ENCODE peak calls at places on chromosomes 3 and 15, in eight cellular contexts. One of them, this sample, is unnamed.

GRCh38 chr3:150521458-150521857 is 24.8 kb downstream of the SERP1 start:
- DNase-seq in stomach: no peak
- DNase-seq in iris pigment epithelial cell: no peak
- DNase-seq in AG04450: no peak
- DNase-seq in effector CD4-positive, alpha-beta T cell: no peak
- DNase-seq in glomerular endothelial cell: no peak
- DNase-seq in kidney epithelial cell: no peak
- DNase-seq in head of caudate nucleus: no peak
- DNase-seq in this sample: no peak

GRCh38 chr15:65980824-65981456 is 111.6 kb downstream of the RAB11A start:
- DNase-seq in glomerular endothelial cell: peak
- DNase-seq in kidney epithelial cell: peak
- DNase-seq in stomach: peak
- DNase-seq in iris pigment epithelial cell: peak
- DNase-seq in effector CD4-positive, alpha-beta T cell: no peak
- DNase-seq in head of caudate nucleus: peak
- DNase-seq in AG04450: peak
- DNase-seq in this sample: no peak

GRCh38 chr3:160448845-160449659 is 534 bp downstream of the TRIM59 start:
- DNase-seq in iris pigment epithelial cell: peak
- DNase-seq in effector CD4-positive, alpha-beta T cell: peak
- DNase-seq in glomerular endothelial cell: no peak
- DNase-seq in stomach: no peak
- DNase-seq in kidney epithelial cell: no peak
- DNase-seq in head of caudate nucleus: no peak
- DNase-seq in AG04450: no peak
- DNase-seq in this sample: no peak

GRCh38 chr3:15116032-15116653 is 17.2 kb upstream of the RBSN start:
- DNase-seq in glomerular endothelial cell: no peak
- DNase-seq in effector CD4-positive, alpha-beta T cell: no peak
- DNase-seq in AG04450: no peak
- DNase-seq in stomach: no peak
- DNase-seq in head of caudate nucleus: no peak
- DNase-seq in kidney epithelial cell: no peak
- DNase-seq in iris pigment epithelial cell: no peak
- DNase-seq in this sample: no peak

GRCh38 chr3:9715764-9716437 is 12.3 kb downstream of the CPNE9 start:
- DNase-seq in head of caudate nucleus: no peak
- DNase-seq in AG04450: peak
- DNase-seq in effector CD4-positive, alpha-beta T cell: no peak
- DNase-seq in kidney epithelial cell: peak
- DNase-seq in glomerular endothelial cell: no peak
- DNase-seq in stomach: peak
- DNase-seq in iris pigment epithelial cell: peak
- DNase-seq in this sample: peak

GRCh38 chr3:10939556-10939955 is 53.0 kb upstream of the SLC6A1 start:
- DNase-seq in AG04450: no peak
- DNase-seq in effector CD4-positive, alpha-beta T cell: no peak
- DNase-seq in head of caudate nucleus: no peak
- DNase-seq in glomerular endothelial cell: no peak
- DNase-seq in iris pigment epithelial cell: no peak
- DNase-seq in stomach: no peak
- DNase-seq in kidney epithelial cell: no peak
- DNase-seq in this sample: no peak

GRCh38 chr3:2392981-2393380 is 294.3 kb downstream of the CNTN4 start:
- DNase-seq in head of caudate nucleus: no peak
- DNase-seq in effector CD4-positive, alpha-beta T cell: no peak
- DNase-seq in AG04450: no peak
- DNase-seq in iris pigment epithelial cell: peak
- DNase-seq in stomach: no peak
- DNase-seq in glomerular endothelial cell: no peak
- DNase-seq in kidney epithelial cell: peak
- DNase-seq in this sample: no peak

GRCh38 chr15:87633471-87633870 is 623.1 kb downstream of the NTRK3 start:
- DNase-seq in effector CD4-positive, alpha-beta T cell: no peak
- DNase-seq in stomach: no peak
- DNase-seq in glomerular endothelial cell: no peak
- DNase-seq in head of caudate nucleus: no peak
- DNase-seq in iris pigment epithelial cell: no peak
- DNase-seq in AG04450: no peak
- DNase-seq in kidney epithelial cell: no peak
- DNase-seq in this sample: no peak

GRCh38 chr3:64143399-64144130 is 81.7 kb downstream of the PRICKLE2 start:
- DNase-seq in AG04450: peak
- DNase-seq in effector CD4-positive, alpha-beta T cell: no peak
- DNase-seq in kidney epithelial cell: no peak
- DNase-seq in glomerular endothelial cell: no peak
- DNase-seq in stomach: no peak
- DNase-seq in iris pigment epithelial cell: peak
- DNase-seq in head of caudate nucleus: no peak
- DNase-seq in this sample: no peak

GRCh38 chr15:57456559-57456958 is 80.3 kb downstream of the CGNL1 start:
- DNase-seq in kidney epithelial cell: no peak
- DNase-seq in head of caudate nucleus: no peak
- DNase-seq in effector CD4-positive, alpha-beta T cell: no peak
- DNase-seq in glomerular endothelial cell: no peak
- DNase-seq in AG04450: no peak
- DNase-seq in iris pigment epithelial cell: no peak
- DNase-seq in stomach: no peak
- DNase-seq in this sample: no peak

GRCh38 chr3:17740703-17741102 is 1.7 kb downstream of the TBC1D5 start:
- DNase-seq in AG04450: peak
- DNase-seq in iris pigment epithelial cell: peak
- DNase-seq in effector CD4-positive, alpha-beta T cell: no peak
- DNase-seq in head of caudate nucleus: no peak
- DNase-seq in kidney epithelial cell: no peak
- DNase-seq in stomach: no peak
- DNase-seq in glomerular endothelial cell: no peak
- DNase-seq in this sample: no peak

GRCh38 chr15:90421527-90421926 is 33.5 kb downstream of the IQGAP1 start:
- DNase-seq in glomerular endothelial cell: no peak
- DNase-seq in stomach: no peak
- DNase-seq in iris pigment epithelial cell: peak
- DNase-seq in head of caudate nucleus: no peak
- DNase-seq in AG04450: no peak
- DNase-seq in effector CD4-positive, alpha-beta T cell: no peak
- DNase-seq in kidney epithelial cell: no peak
- DNase-seq in this sample: no peak

GRCh38 chr3:150483226-150483625 is 63.1 kb downstream of the SERP1 start:
- DNase-seq in iris pigment epithelial cell: no peak
- DNase-seq in stomach: no peak
- DNase-seq in effector CD4-positive, alpha-beta T cell: no peak
- DNase-seq in glomerular endothelial cell: no peak
- DNase-seq in AG04450: no peak
- DNase-seq in kidney epithelial cell: no peak
- DNase-seq in head of caudate nucleus: no peak
- DNase-seq in this sample: no peak

GRCh38 chr3:56689303-56689702 is 6.2 kb upstream of the TASOR start:
- DNase-seq in iris pigment epithelial cell: no peak
- DNase-seq in kidney epithelial cell: no peak
- DNase-seq in effector CD4-positive, alpha-beta T cell: no peak
- DNase-seq in glomerular endothelial cell: no peak
- DNase-seq in AG04450: no peak
- DNase-seq in head of caudate nucleus: no peak
- DNase-seq in stomach: no peak
- DNase-seq in this sample: no peak

This sample was measured in putamen.